ENCODE peak calls at places on chromosomes 6 and 20, in ten cellular contexts. B is upper lobe of right lung; Y is activated T-cell treated with anti-CD3 and anti-CD28 coated beads, Interleukin-2, amount 50 U/mL, for 72 hours; S is ELR; I is left colon; R is fibroblast of pulmonary artery; V is Right ventricle myocardium superior; E is HuH-7.5; F is NCI-H1105; G is pulmonary artery endothelial cell. N is an unnamed sample.
A peak's percentile ranks its signal among the peaks of the same experiment; 100 is the strongest.

GRCh38 chr20:47319517-47320252 is 36.8 kb downstream of the ZMYND8 start:
- DNase-seq in E (peak; percentile 99), I (peak; percentile 73), B (peak; percentile 83), V (peak; percentile 59), Y (no peak), F (no peak), S (peak; percentile 51), G (peak; percentile 86), R (peak; percentile 93), N (peak; percentile 55)

GRCh38 chr20:46852313-46852712 is 42.3 kb upstream of the EYA2 start:
- DNase-seq in F (no peak), Y (no peak), B (no peak), E (no peak), G (no peak), R (no peak), V (no peak), I (no peak), S (no peak), N (no peak)

GRCh38 chr6:44662461-44663121 is 275.1 kb downstream of the CDC5L start:
- DNase-seq in S (peak; percentile 26), B (peak; percentile 65), V (no peak), E (no peak), I (peak; percentile 34), F (no peak), Y (no peak), R (peak; percentile 76), G (no peak), N (peak; percentile 84)

GRCh38 chr20:45538209-45538798 is 978 bp downstream of the WFDC6 start:
- DNase-seq in Y (no peak), S (peak; percentile 83), B (no peak), F (no peak), I (no peak), R (no peak), G (no peak), V (no peak), E (no peak), N (peak; percentile 47)

GRCh38 chr6:34066772-34067770 is 78.8 kb downstream of the GRM4 start:
- DNase-seq in E (no peak), B (no peak), V (no peak), F (no peak), I (no peak), Y (no peak), G (no peak), R (no peak), S (no peak), N (no peak)

GRCh38 chr20:62025832-62026563 is 39.7 kb downstream of the TAF4 start:
- DNase-seq in F (no peak), E (no peak), B (no peak), S (peak; percentile 56), R (peak; percentile 82), I (no peak), Y (peak; percentile 14), G (peak; percentile 65), V (peak; percentile 43), N (peak; percentile 40)

GRCh38 chr6:4402477-4402976 is 267.2 kb upstream of the ECI2 start:
- DNase-seq in G (no peak), E (no peak), V (peak; percentile 59), R (peak; percentile 92), F (no peak), B (no peak), Y (no peak), I (no peak), S (peak; percentile 87), N (peak; percentile 86)

GRCh38 chr6:37142047-37142614 is 27.8 kb upstream of the PIM1 start:
- DNase-seq in V (no peak), S (no peak), F (no peak), Y (no peak), E (no peak), R (peak; percentile 30), G (no peak), B (no peak), I (no peak), N (no peak)

GRCh38 chr6:25753079-25753478 is 1.5 kb upstream of the SLC17A4 start:
- DNase-seq in V (no peak), R (no peak), E (no peak), B (no peak), Y (no peak), I (no peak), G (no peak), F (no peak), S (no peak), N (no peak)

N was measured in EL.